ENCODE peak calls at places on chromosomes 1 and 21, in six cellular contexts. M, U, P, Y, Q and Z are unnamed samples.

GRCh38 chr1:198890531-198890930 is 251.7 kb downstream of the PTPRC start:
- DNase-seq in Y (no peak), U (peak), M (peak), P (no peak), Q (no peak), Z (peak)

GRCh38 chr1:76314730-76315129 is 240.2 kb downstream of the ST6GALNAC3 start:
- DNase-seq in U (no peak), Y (no peak), P (no peak), M (no peak), Q (no peak), Z (no peak)

GRCh38 chr1:198072177-198072576 is 84.6 kb upstream of the NEK7 start:
- DNase-seq in Q (no peak), P (no peak), U (peak), M (no peak), Y (no peak), Z (no peak)

GRCh38 chr1:220378571-220379302 is 106.5 kb upstream of the RAB3GAP2 start:
- DNase-seq in Q (no peak), P (no peak), U (no peak), Y (no peak), M (no peak), Z (no peak)

GRCh38 chr1:204130178-204130577 is 21.7 kb downstream of the ETNK2 start:
- DNase-seq in Q (no peak), U (peak), Y (peak), P (no peak), M (no peak), Z (no peak)

GRCh38 chr1:96360036-96360795 is 361.4 kb upstream of the PTBP2 start:
- DNase-seq in Y (no peak), M (peak), U (peak), Q (no peak), P (no peak), Z (peak)

GRCh38 chr1:92210701-92211100 is 7.0 kb upstream of the C1orf146 start:
- DNase-seq in Q (no peak), Y (no peak), M (peak), U (no peak), P (no peak), Z (no peak)

GRCh38 chr1:32600034-32600433 is 50.3 kb downstream of the ZBTB8OS start:
- DNase-seq in M (peak), P (no peak), Q (no peak), Y (no peak), U (no peak), Z (peak)

GRCh38 chr1:226309398-226310122 is 596 bp upstream of the LIN9 start:
- DNase-seq in Q (no peak), P (no peak), U (peak), M (no peak), Y (no peak), Z (peak)

GRCh38 chr1:231590453-231591198 is 36.0 kb upstream of the DISC1 start:
- DNase-seq in M (peak), Q (peak), P (peak), Y (peak), U (peak), Z (peak)

GRCh38 chr1:150809651-150810050 is 1.6 kb upstream of the CTSK start:
- DNase-seq in Y (no peak), U (peak), M (peak), P (no peak), Q (no peak), Z (no peak)

GRCh38 chr1:202964755-202965440 is 2.2 kb downstream of the CYB5R1 start:
- DNase-seq in Q (no peak), U (peak), Y (no peak), P (no peak), M (peak), Z (peak)

GRCh38 chr1:179760521-179760920 is 17.4 kb downstream of the FAM163A start:
- DNase-seq in Y (no peak), U (no peak), Q (no peak), P (no peak), M (no peak), Z (no peak)

GRCh38 chr1:46533179-46533864 is 18.1 kb downstream of the KNCN start:
- DNase-seq in Q (peak), Y (no peak), U (peak), M (peak), P (no peak), Z (peak)

GRCh38 chr1:46532498-46533178 is 18.8 kb downstream of the KNCN start:
- DNase-seq in P (peak), Y (peak), Q (peak), M (peak), U (peak), Z (no peak)

GRCh38 chr1:46537651-46538050 is 13.8 kb downstream of the KNCN start:
- DNase-seq in M (no peak), P (no peak), Y (no peak), U (no peak), Q (no peak), Z (no peak)

GRCh38 chr1:46536527-46536926 is 14.9 kb downstream of the KNCN start:
- DNase-seq in P (no peak), Q (no peak), M (no peak), Y (no peak), U (no peak), Z (no peak)

GRCh38 chr1:46535063-46535462 is 16.4 kb downstream of the KNCN start:
- DNase-seq in U (peak), Y (no peak), M (no peak), P (no peak), Q (no peak), Z (peak)
- H4K91ac ChIP-seq in U (no peak), Y (no peak), M (no peak), P (no peak), Q (no peak), Z (no peak)

GRCh38 chr1:227541796-227542152 is 21.6 kb upstream of the ZNF678 start:
- DNase-seq in U (peak), P (peak), M (no peak), Y (peak), Q (no peak), Z (no peak)
- H4K8ac ChIP-seq in U (peak), P (peak), M (peak), Y (no peak), Q (peak), Z (peak)

DNA sequence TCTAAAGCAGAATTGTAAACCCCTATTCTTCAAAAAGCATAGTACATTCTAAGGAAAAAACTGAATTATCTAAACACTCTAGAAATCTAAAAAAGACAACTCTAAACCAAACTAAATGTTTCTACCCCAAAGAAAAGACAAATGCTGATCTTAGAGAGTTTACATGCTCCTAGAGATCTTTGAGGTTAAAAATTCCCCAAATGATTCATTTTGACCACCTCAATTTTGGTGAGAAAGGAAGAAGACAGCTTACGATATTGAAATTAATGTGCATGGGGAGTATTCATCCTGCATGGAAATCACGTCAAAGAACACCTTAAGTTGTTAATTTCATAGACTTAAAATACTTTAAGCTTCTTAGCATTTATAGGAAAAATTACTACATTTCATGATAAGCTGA is 377.8 kb upstream of the RUNX1 start:
- DNase-seq in U (no peak), P (no peak), M (no peak), Q (no peak), Y (no peak), Z (no peak)
- H4K91ac ChIP-seq in U (no peak), P (no peak), M (no peak), Q (no peak), Y (no peak), Z (no peak)

DNA sequence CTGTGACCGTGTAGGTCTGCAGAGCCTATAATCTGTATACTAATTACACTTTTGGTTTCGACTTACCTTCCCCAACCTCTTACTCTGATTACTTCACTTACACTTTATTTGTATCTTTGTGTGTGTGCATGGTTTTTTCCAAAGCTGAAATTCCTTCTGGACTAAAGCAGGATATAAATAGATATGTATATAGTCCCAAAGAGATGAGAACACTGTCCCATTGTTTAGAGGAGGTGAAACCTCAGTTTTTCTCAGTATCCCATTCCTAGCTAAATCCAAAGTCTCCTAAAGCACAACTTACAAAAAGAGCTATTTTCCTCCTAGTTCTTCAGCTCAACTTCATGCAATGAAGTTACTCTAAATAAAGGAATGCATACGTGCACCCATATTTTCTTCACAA is 442.2 kb downstream of the SMYD3 start:
- DNase-seq in U (no peak), Y (no peak), M (no peak), Q (no peak), P (no peak), Z (no peak)
- H4K8ac ChIP-seq in U (no peak), Y (no peak), M (no peak), Q (no peak), P (no peak), Z (no peak)

DNA sequence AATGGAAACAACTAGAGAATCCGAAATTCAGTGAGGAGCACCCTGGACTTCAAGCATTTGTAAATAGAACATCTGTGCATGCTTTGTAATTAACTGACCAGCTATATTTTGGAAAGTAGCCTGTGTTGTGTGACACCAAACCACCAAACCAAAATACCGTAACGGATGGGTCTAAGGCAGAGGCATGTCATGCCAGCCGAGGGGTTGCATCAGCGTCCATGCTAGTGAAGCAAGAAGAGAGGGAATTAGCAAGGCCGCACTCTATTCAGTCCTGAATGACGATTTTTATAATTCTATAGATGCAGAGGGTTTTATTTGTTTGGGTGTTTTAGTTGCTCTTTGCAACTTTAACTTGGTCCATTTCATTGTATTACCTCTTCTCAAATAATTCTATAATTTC is 116.8 kb upstream of the SMYD2 start:
- DNase-seq in Q (no peak), M (no peak), U (no peak), Y (no peak), P (no peak), Z (no peak)
- H4K91ac ChIP-seq in Q (no peak), M (no peak), U (no peak), Y (no peak), P (no peak), Z (no peak)

GRCh38 chr1:31013187-31013864 is 52.2 kb downstream of the PUM1 start:
- DNase-seq in Y (no peak), Q (no peak), P (no peak), M (peak), U (peak), Z (peak)
- H4K8ac ChIP-seq in Y (no peak), Q (no peak), P (no peak), M (no peak), U (no peak), Z (no peak)

GRCh38 chr1:12410351-12410750 is 180.5 kb downstream of the VPS13D start:
- DNase-seq in Y (no peak), P (no peak), U (no peak), M (no peak), Q (no peak), Z (no peak)
- H4K91ac ChIP-seq in Y (no peak), P (no peak), U (no peak), M (no peak), Q (no peak), Z (no peak)

GRCh38 chr1:2854611-2855010 is 53.1 kb upstream of the TTC34 start:
- DNase-seq in Y (no peak), M (no peak), P (no peak), U (no peak), Q (no peak), Z (no peak)
- H4K8ac ChIP-seq in Y (no peak), M (no peak), P (no peak), U (no peak), Q (no peak), Z (no peak)

GRCh38 chr1:6638226-6638625 is 13.6 kb downstream of the THAP3 start:
- DNase-seq in Y (no peak), M (peak), U (no peak), Q (no peak), P (no peak), Z (no peak)
- H4K91ac ChIP-seq in Y (no peak), M (no peak), U (no peak), Q (no peak), P (no peak), Z (no peak)

DNA sequence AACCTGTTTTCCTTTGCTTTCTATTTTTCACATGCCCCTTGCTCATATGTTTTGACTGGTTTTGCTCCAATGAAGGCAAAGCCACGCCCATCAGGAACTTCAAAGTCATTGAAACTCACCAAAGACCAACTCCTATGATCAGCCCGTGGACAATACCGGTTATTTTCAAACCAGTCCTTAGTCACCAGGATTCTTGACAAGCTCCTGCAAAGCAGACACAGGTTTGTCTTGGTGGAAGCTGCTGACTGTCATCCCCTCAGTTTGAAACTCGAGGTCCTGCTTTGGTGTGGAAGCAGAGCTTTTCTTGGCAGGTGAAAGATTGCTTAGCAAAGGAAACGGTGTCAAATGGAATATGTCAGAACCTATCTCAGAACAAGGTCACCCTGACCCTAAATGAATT is 384.7 kb upstream of the CXADR start:
- DNase-seq in Q (no peak), Y (no peak), U (no peak), M (no peak), P (no peak), Z (no peak)
- H4K8ac ChIP-seq in Q (no peak), Y (no peak), U (no peak), M (no peak), P (no peak), Z (no peak)